ENCODE peak calls at places on chromosomes 1 and 21, in seven cellular contexts. G is fibroblast of lung, J is adrenal gland, W is ovary, M is heart left ventricle, V is Peyer's patch, H is mammary epithelial cell. P is an unnamed sample.

GRCh38 chr1:25550155-25550506 is 6.7 kb downstream of the LDLRAP1 start:
- DNase-seq in G (no peak), J (no peak), W (no peak), M (peak; percentile 37), V (no peak), H (peak; percentile 22), P (no peak)

GRCh38 chr1:118335372-118335771 is 150.3 kb upstream of the SPAG17 start:
- DNase-seq in G (no peak), J (no peak), W (no peak), M (no peak), V (no peak), H (peak; percentile 82), P (no peak)

GRCh38 chr1:170533331-170533730 is 1.4 kb downstream of the GORAB start:
- DNase-seq in G (peak; percentile 65), J (no peak), W (no peak), M (no peak), V (no peak), H (no peak), P (no peak)

GRCh38 chr1:77398115-77398514 is 116.3 kb downstream of the AK5 start:
- DNase-seq in G (no peak), J (no peak), W (no peak), M (no peak), V (no peak), H (no peak), P (no peak)

GRCh38 chr1:53653631-53654030 is 85.3 kb downstream of the GLIS1 start:
- DNase-seq in G (no peak), J (no peak), W (no peak), M (no peak), V (no peak), H (no peak), P (no peak)

GRCh38 chr1:203448521-203449061 is 27.0 kb upstream of the PRELP start:
- DNase-seq in G (no peak), J (no peak), W (peak; percentile 70), M (no peak), V (no peak), H (no peak), P (peak; percentile 33)

GRCh38 chr1:183019126-183019740 is 4.0 kb upstream of the LAMC1 start:
- DNase-seq in G (no peak), J (no peak), W (no peak), M (no peak), V (no peak), H (peak; percentile 59), P (no peak)

GRCh38 chr1:77412069-77412793 is 130.4 kb downstream of the AK5 start:
- DNase-seq in G (peak; percentile 62), J (peak; percentile 26), W (no peak), M (no peak), V (no peak), H (peak; percentile 63), P (peak; percentile 55)

GRCh38 chr21:35204850-35205564 is 155.9 kb upstream of the RUNX1 start:
- DNase-seq in G (peak; percentile 97), J (peak; percentile 67), W (peak; percentile 90), M (peak; percentile 86), V (peak; percentile 27), H (no peak), P (peak; percentile 99)

GRCh38 chr1:206513312-206514111 is 6.2 kb downstream of the RASSF5 start:
- DNase-seq in G (peak; percentile 93), J (peak; percentile 90), W (peak; percentile 77), M (peak; percentile 73), V (peak; percentile 24), H (peak; percentile 94), P (no peak)

GRCh38 chr1:86419277-86419903 is 4.6 kb upstream of the CLCA2 start:
- DNase-seq in G (peak; percentile 45), J (no peak), W (no peak), M (no peak), V (no peak), H (peak; percentile 52), P (peak; percentile 61)

GRCh38 chr1:181117648-181118449 is 29.3 kb downstream of the IER5 start:
- DNase-seq in G (peak; percentile 75), J (no peak), W (no peak), M (no peak), V (no peak), H (peak; percentile 96), P (no peak)

GRCh38 chr1:34851431-34852105 is 8.0 kb downstream of the SMIM12 start:
- DNase-seq in G (no peak), J (peak; percentile 87), W (peak; percentile 43), M (peak; percentile 81), V (no peak), H (peak; percentile 55), P (peak; percentile 17)

GRCh38 chr1:179954494-179955317 is at the start of gene CEP350:
- DNase-seq in G (peak; percentile 100), J (peak; percentile 99), W (peak; percentile 99), M (peak; percentile 99), V (peak; percentile 96), H (peak; percentile 99), P (peak; percentile 100)
- TF ChIP-seq CTCF in G (no peak), J (no peak), W (no peak), M (no peak), V (peak; percentile 4), H (no peak), P (no peak)

DNA sequence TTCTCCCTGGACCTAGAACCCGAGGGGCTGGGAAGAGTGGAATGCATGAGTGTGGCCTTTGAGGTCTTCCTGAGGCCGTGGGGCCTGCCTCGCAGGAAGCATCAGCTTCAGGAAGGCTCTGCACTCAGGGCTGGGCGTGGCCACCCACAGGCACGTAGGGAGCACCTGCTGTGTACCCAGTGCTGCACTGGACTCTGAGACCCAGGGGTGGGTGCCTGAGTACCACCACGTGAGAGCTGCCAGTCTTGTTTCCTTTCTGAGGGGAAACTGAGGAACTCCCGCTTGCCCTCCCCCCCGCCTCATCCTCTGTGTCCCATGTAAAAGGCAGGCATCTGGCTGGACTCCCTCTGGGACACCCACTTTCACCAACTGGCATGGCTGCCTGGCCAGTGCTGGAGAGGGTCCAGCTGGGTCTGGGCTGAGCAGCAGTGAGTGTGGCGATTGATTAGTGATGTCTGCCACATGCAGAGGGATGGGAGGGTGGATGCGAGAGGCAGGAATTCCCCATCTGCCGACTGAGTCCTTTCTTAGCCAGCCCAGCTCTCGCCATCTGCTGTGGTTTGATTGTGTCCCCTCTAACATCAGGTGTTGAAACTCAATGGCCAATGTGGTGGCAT is 30.2 kb upstream of the TTC34 start:
- DNase-seq in G (no peak), J (no peak), W (no peak), M (no peak), V (no peak), H (no peak), P (no peak)
- H3K9me3 ChIP-seq in G (no peaks in the 10 kb centered on the region), J (no peaks in the 10 kb centered on the region), W (no peaks in the 10 kb centered on the region), M (no peaks in the 10 kb centered on the region), V (no peaks in the 10 kb centered on the region), H (peaks cover 32% of the 10 kb centered on the region), P (no peaks in the 10 kb centered on the region)

DNA sequence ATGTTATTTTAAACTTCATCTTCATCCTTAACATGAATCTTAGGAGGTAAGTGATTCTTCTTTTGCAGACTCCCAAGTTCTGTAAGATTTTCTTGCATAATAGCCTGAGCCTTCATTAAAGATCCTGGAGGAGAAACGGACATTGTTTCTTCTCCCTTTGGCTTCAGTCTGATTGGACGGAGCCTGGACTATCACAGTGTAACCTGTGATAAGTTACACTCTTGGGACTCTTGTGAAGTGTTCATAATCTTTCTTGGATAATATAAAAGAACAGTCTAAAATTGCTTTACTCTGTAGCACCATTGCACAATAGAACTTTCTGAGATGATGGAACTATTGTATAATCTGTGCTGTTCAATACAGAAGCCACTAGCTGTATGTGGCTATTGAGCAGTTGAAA is 244.8 kb downstream of the DNM3 start:
- DNase-seq in G (no peak), J (no peak), W (no peak), M (no peak), V (no peak), H (no peak), P (no peak)
- H3K27ac ChIP-seq in G (no peak overlapping the region), J (no peak overlapping the region), W (no peak overlapping the region), M (no peak overlapping the region), V (no peak overlapping the region), H (no peak overlapping the region), P (no peak overlapping the region)

DNA sequence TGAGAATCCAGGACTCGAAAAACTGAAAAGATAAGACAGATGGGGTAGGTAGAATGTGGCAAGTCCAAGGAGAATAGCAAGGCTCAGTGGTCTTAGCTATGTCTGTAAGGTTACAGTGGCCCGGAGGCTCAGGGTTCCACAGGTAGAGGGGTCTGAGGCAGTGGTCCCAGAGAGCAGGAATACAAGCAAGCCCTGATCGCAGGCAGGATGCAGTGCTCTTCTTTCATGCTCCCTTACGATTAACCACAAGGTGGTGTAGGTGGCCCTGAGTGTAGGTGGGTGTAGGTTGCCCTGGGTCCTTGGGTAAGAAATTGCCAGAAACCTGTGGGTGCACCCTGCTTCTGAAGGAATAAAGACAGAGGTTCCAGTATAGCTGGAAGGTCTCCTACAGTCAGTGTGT is 99.1 kb upstream of the RAB3GAP2 start:
- DNase-seq in G (no peak), J (no peak), W (no peak), M (no peak), V (no peak), H (no peak), P (peak; percentile 25)
- TF ChIP-seq CTCF in G (no peak), J (no peak), W (no peak), M (no peak), V (peak; percentile 28), H (peak; percentile 15), P (no peak)

DNA sequence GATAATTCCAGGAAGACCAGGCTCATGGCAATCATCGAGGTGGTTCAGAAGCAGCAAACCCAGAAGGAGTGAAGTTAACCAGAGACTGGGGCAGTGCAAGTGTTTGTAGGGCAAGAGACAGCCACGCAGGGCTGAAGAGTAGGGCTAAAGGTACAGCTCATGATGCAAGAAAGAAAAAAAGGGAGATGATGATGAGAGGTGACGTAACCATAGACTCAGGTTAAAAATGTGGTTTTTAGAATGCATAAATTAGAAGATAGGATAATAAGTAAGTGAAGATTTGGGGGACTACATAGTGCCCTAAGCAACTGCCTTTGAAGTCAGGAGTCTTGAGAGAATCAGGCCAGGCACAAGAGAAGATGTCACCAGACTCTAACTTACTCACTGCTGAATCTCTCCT is 333 bp downstream of the LCE7A start:
- DNase-seq in G (no peak), J (no peak), W (no peak), M (no peak), V (no peak), H (no peak), P (no peak)
- H3K9me3 ChIP-seq in G (no peaks in the 10 kb centered on the region), J (no peaks in the 10 kb centered on the region), W (no peaks in the 10 kb centered on the region), M (no peaks in the 10 kb centered on the region), V (no peaks in the 10 kb centered on the region), H (no peaks in the 10 kb centered on the region), P (no peaks in the 10 kb centered on the region)

GRCh38 chr1:201907621-201908020 is 18.9 kb downstream of the SHISA4 start:
- DNase-seq in G (no peak), J (no peak), W (no peak), M (no peak), V (no peak), H (no peak), P (no peak)
- H3K27ac ChIP-seq in G (no peak overlapping the region), J (peak overlapping the region; percentile 78), W (no peak overlapping the region), M (no peak overlapping the region), V (no peak overlapping the region), H (no peak overlapping the region), P (peak overlapping the region; percentile 99)

DNA sequence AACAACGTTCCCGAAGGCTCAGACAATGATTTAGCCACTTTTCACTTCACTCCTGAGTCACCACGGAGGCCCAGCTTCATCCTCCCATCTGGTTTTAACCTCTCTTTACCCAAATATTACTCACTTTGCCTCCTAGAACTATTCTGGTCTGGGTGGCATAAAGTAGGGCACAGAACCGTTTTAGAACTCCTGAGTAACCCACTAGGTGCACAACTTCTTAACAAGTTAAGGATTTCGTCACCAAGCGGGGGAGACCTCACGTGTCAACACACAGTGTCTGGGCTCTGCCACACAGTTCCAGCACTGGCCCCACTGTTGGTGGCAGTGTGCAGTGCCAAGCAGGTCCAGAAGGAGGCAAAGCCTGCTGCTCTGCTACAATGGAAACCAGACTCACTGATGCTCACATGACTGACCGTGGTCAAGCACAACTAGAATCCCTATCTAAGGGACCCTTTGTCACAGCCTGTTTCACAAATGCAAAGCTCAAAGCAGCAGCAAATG is 121.7 kb downstream of the SIPA1L2 start:
- DNase-seq in G (no peak), J (no peak), W (no peak), M (no peak), V (no peak), H (no peak), P (no peak)
- TF ChIP-seq CTCF in G (no peak), J (no peak), W (no peak), M (peak; percentile 38), V (no peak), H (no peak), P (no peak)